ENCODE peak calls at places on chromosomes 7 and 10, in eight cellular contexts. A is heart left ventricle, L is Peyer's patch, H is heart right ventricle, J is OCI-LY7, D is IMR-90, I is mammary epithelial cell, Y is cardiac muscle cell. B is an unnamed sample.

GRCh38 chr10:106078796-106079576 is 1085.5 kb downstream of the SORCS1 start:
- DNase-seq in A (no peak), L (no peak), H (no peak), J (no peak), D (no peak), I (peak), Y (no peak), B (no peak)

GRCh38 chr7:114925443-114925842 is 3.5 kb downstream of the MDFIC start:
- DNase-seq in A (no peak), L (no peak), H (no peak), J (no peak), D (no peak), I (no peak), Y (no peak), B (no peak)

GRCh38 chr10:283916-284356 is 148.7 kb downstream of the ZMYND11 start:
- DNase-seq in A (no peak), L (peak), H (no peak), J (no peak), D (no peak), I (no peak), Y (no peak), B (peak)

GRCh38 chr10:36538945-36539586 is 586.3 kb upstream of the ANKRD30A start:
- DNase-seq in A (peak), L (no peak), H (no peak), J (no peak), D (peak), I (peak), Y (no peak), B (no peak)

GRCh38 chr10:12561307-12561706 is 212.0 kb downstream of the CAMK1D start:
- DNase-seq in A (no peak), L (no peak), H (no peak), J (no peak), D (no peak), I (no peak), Y (no peak), B (no peak)

GRCh38 chr10:8910314-8910713 is 855.8 kb downstream of the GATA3 start:
- DNase-seq in A (no peak), L (no peak), H (no peak), J (no peak), D (no peak), I (no peak), Y (no peak), B (no peak)

GRCh38 chr10:3946234-3947229 is 161.5 kb upstream of the KLF6 start:
- DNase-seq in A (no peak), L (no peak), H (no peak), J (no peak), D (no peak), I (no peak), Y (no peak), B (no peak)

GRCh38 chr7:79064187-79064823 is 389.2 kb downstream of the MAGI2 start:
- DNase-seq in A (no peak), L (no peak), H (no peak), J (no peak), D (peak), I (no peak), Y (no peak), B (no peak)

GRCh38 chr7:97845622-97846203 is 26.5 kb downstream of the ASNS start:
- DNase-seq in A (no peak), L (no peak), H (no peak), J (peak), D (peak), I (no peak), Y (peak), B (peak)

GRCh38 chr7:44769381-44770209 is 20.9 kb downstream of the ZMIZ2 start:
- DNase-seq in A (no peak), L (peak), H (peak), J (no peak), D (peak), I (peak), Y (no peak), B (peak)

GRCh38 chr10:106285199-106285598 is 879.3 kb downstream of the SORCS1 start:
- DNase-seq in A (no peak), L (no peak), H (no peak), J (no peak), D (peak), I (no peak), Y (no peak), B (no peak)

GRCh38 chr10:101137271-101137670 is 6.2 kb downstream of the TLX1 start:
- DNase-seq in A (no peak), L (no peak), H (no peak), J (no peak), D (no peak), I (no peak), Y (no peak), B (no peak)

GRCh38 chr10:72310241-72310633 is 36.5 kb downstream of the DDIT4 start:
- DNase-seq in A (no peak), L (no peak), H (no peak), J (no peak), D (no peak), I (peak), Y (no peak), B (no peak)

GRCh38 chr10:7488418-7488829 is 77.6 kb upstream of the SFMBT2 start:
- DNase-seq in A (peak), L (no peak), H (no peak), J (peak), D (peak), I (no peak), Y (peak), B (no peak)

GRCh38 chr10:53650794-53651193 is 878.2 kb upstream of the MBL2 start:
- DNase-seq in A (no peak), L (no peak), H (no peak), J (no peak), D (no peak), I (peak), Y (no peak), B (no peak)

GRCh38 chr7:31815796-31816195 is 128.8 kb downstream of the PPP1R17 start:
- DNase-seq in A (no peak), L (no peak), H (no peak), J (no peak), D (no peak), I (no peak), Y (no peak), B (no peak)

GRCh38 chr7:49001610-49002033 is 77.3 kb downstream of the CDC14C start:
- DNase-seq in A (peak), L (no peak), H (no peak), J (peak), D (no peak), I (peak), Y (peak), B (peak)

GRCh38 chr10:96389785-96390184 is 31.0 kb upstream of the OPALIN start:
- DNase-seq in A (no peak), L (no peak), H (no peak), J (no peak), D (no peak), I (no peak), Y (no peak), B (no peak)

GRCh38 chr10:84076540-84077195 is 62.6 kb upstream of the GHITM start:
- DNase-seq in A (no peak), L (no peak), H (no peak), J (peak), D (peak), I (no peak), Y (no peak), B (peak)

GRCh38 chr10:132610071-132610701 is 72.6 kb downstream of the INPP5A start:
- DNase-seq in A (no peak), L (no peak), H (peak), J (no peak), D (no peak), I (no peak), Y (no peak), B (no peak)

GRCh38 chr10:129580010-129580409 is 113.0 kb downstream of the MGMT start:
- DNase-seq in A (no peak), L (no peak), H (no peak), J (no peak), D (no peak), I (no peak), Y (no peak), B (no peak)

GRCh38 chr10:81215498-81215897 is 659.5 kb upstream of the NRG3 start:
- DNase-seq in A (no peak), L (no peak), H (no peak), J (no peak), D (no peak), I (no peak), Y (no peak), B (no peak)

GRCh38 chr7:49876202-49876601 is 102.8 kb downstream of the VWC2 start:
- DNase-seq in A (no peak), L (no peak), H (no peak), J (no peak), D (no peak), I (no peak), Y (no peak), B (no peak)

GRCh38 chr7:130394421-130395188 is 14.3 kb downstream of the CPA1 start:
- DNase-seq in A (no peak), L (no peak), H (no peak), J (no peak), D (no peak), I (no peak), Y (no peak), B (peak)

GRCh38 chr7:82697897-82698296 is 254.3 kb upstream of the CACNA2D1 start:
- DNase-seq in A (no peak), L (no peak), H (no peak), J (no peak), D (peak), I (peak), Y (no peak), B (no peak)

GRCh38 chr10:54002077-54002476 is 799.0 kb downstream of the PCDH15 start:
- DNase-seq in A (no peak), L (no peak), H (no peak), J (no peak), D (no peak), I (no peak), Y (no peak), B (no peak)

GRCh38 chr10:63644398-63645142 is 123.4 kb downstream of the REEP3 start:
- DNase-seq in A (no peak), L (no peak), H (no peak), J (no peak), D (no peak), I (no peak), Y (no peak), B (no peak)

GRCh38 chr7:13633857-13634256 is 355.6 kb downstream of the ETV1 start:
- DNase-seq in A (no peak), L (no peak), H (no peak), J (no peak), D (peak), I (no peak), Y (no peak), B (no peak)

GRCh38 chr7:155183655-155184054 is 113.5 kb downstream of the HTR5A start:
- DNase-seq in A (no peak), L (no peak), H (no peak), J (no peak), D (no peak), I (no peak), Y (no peak), B (no peak)

GRCh38 chr10:115845958-115846357 is 427.0 kb downstream of the GFRA1 start:
- DNase-seq in A (no peak), L (no peak), H (no peak), J (no peak), D (no peak), I (no peak), Y (no peak), B (no peak)

GRCh38 chr7:107332488-107333269 is 137.2 kb upstream of the GPR22 start:
- DNase-seq in A (no peak), L (no peak), H (no peak), J (peak), D (no peak), I (no peak), Y (no peak), B (peak)

GRCh38 chr10:17064435-17064834 is 65.2 kb downstream of the CUBN start:
- DNase-seq in A (no peak), L (no peak), H (no peak), J (no peak), D (peak), I (no peak), Y (no peak), B (no peak)

GRCh38 chr7:94295805-94296204 is 98.9 kb upstream of the COL1A2 start:
- DNase-seq in A (no peak), L (no peak), H (no peak), J (no peak), D (peak), I (peak), Y (peak), B (no peak)
- H3K4me3 ChIP-seq in A (no peak), L (no peak), H (no peak), J (no peak), D (peak), I (no peak), Y (no peak), B (no peak)

DNA sequence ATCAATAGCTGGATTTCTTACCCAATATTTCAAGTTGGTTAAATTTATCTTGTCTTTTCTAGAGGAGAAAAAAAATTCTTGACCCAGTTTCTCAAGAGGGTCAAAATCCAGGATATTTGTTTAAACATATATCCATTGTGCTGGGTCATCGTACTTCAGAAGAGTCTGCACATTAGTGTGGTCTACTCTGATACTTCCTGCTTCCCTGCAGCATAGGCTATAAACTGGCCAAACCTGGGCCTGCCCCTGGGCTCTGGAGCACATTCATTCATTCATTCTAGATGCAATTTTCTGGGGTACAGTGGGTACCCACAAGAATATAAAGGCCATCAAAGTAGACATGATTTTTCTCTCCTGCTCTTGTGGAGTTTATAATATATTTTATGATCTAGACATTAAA is 142.1 kb upstream of the WNT16 start:
- DNase-seq in A (no peak), L (no peak), H (no peak), J (no peak), D (no peak), I (no peak), Y (no peak), B (no peak)
- TF ChIP-seq CTCF in A (no peak), L (no peak), H (no peak), J (no peak), D (no peak), I (no peak), Y (no peak), B (no peak)

DNA sequence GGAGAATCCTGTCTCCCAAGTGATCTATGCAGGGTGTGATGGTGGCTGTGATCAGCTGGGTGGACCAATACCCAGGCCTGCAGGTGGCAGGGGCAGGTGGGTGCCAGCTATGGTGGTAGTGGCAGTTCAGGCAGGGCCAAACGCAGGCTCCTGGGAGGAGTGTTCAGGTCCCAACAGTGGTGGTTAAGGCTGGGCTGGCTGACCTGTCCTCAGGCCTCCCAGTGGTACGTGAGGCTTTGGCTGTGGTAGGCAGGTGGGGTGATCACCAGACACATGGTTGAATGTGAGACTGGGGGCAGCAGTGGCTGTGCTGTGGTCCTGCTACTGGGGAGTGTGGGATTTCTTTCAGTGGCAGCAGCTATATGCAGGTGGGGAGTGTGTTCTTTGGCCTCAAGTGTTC is 126.7 kb upstream of the STARD3NL start:
- DNase-seq in A (no peak), L (no peak), H (no peak), J (no peak), D (no peak), I (no peak), Y (no peak), B (no peak)
- H3K4me3 ChIP-seq in A (no peak), L (no peak), H (no peak), J (no peak), D (no peak), I (no peak), Y (no peak), B (no peak)

DNA sequence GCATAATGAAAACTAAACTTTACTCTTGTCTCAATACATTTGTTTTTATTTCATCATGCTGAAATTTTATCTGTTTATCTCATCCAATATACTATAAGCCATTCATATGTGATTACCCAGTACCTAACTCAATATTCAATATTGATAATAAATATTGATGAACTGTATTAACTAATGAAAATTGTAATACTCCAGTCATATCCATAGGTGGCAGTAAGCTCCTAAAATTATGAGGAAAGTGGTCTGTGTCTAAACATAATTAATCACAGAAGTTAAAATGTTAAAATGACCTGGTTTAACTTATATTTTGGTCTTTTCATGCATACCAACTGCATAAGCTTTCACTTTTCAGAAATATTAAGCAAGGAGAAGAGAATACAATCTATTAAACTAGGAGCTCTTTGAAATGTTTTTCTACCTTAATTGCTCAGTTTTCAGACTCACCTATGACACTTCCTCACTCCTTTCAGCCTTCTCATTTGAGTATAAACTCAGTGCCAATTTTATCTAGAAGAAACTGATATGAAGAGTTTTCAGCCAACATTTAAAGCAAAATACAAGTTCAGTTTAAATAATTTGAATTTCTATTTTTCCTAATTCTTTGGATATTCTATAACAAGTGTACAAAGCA is 30.5 kb upstream of the VWDE start:
- DNase-seq in A (no peak), L (no peak), H (no peak), J (peak), D (no peak), I (no peak), Y (no peak), B (no peak)
- TF ChIP-seq CTCF in A (no peak), L (peak), H (peak), J (peak), D (peak), I (peak), Y (peak), B (peak)

GRCh38 chr7:2404714-2405119 is 1.3 kb downstream of the CHST12 start:
- DNase-seq in A (no peak), L (no peak), H (no peak), J (peak), D (no peak), I (no peak), Y (no peak), B (no peak)
- H3K4me3 ChIP-seq in A (peak), L (peak), H (peak), J (peak), D (peak), I (peak), Y (peak), B (peak)

DNA sequence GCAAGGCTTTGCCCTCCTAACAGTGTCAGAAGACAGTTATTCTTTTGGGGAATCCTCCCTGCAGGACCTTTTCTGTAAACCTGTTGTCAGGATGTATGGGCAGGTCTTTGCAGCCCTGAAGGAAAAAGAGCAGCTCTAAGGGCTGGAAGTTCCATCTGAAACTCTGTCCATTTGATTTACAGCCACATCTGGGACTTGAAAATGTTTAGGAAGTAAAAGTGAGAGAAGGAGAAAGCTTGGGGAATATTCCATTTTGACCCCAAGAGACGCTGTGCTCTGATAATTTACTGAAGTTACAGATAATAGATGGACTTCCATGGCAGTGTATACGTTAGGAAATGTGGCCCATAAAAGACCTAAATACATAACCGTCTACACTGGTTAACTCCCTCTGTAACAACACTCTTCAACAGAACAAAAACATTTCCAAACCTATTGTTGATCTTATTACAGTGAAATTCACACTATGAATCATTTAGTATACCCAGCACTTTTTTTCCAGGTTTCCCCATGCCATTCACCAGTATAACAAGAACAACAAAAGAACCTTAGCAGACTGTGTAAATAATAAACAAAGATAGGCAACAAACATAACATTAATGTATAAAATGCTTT is 89.1 kb downstream of the KIAA1549 start:
- DNase-seq in A (no peak), L (no peak), H (no peak), J (no peak), D (no peak), I (no peak), Y (no peak), B (no peak)
- TF ChIP-seq CTCF in A (no peak), L (no peak), H (no peak), J (no peak), D (no peak), I (no peak), Y (no peak), B (no peak)

GRCh38 chr7:74306737-74307469 is 17.7 kb downstream of the CLIP2 start:
- DNase-seq in A (peak), L (no peak), H (peak), J (no peak), D (peak), I (peak), Y (no peak), B (peak)
- H3K4me3 ChIP-seq in A (peak), L (peak), H (peak), J (no peak), D (no peak), I (peak), Y (no peak), B (peak)

B was measured in GM12865.